ENCODE peak calls at places on chromosomes 16 and 17, in six cellular contexts. One of them, this sample, is unnamed.

GRCh38 chr16:11316331-11317015 is 28.8 kb upstream of the RMI2 start:
- DNase-seq in stimulated activated CD4-positive, alpha-beta T cell treated with anti-CD3 and anti-CD28 coated beads, Interleukin-1b, Interleukin-23, amount 100 ng/mL, for 1 hour: no peak
- DNase-seq in heart right ventricle: no peak
- DNase-seq in mucosa of descending colon: no peak
- DNase-seq in stomach: no peak
- DNase-seq in fibroblast of lung: no peak
- DNase-seq in this sample: no peak

GRCh38 chr17:48961516-48962233 is 6.7 kb downstream of the GIP start:
- DNase-seq in stimulated activated CD4-positive, alpha-beta T cell treated with anti-CD3 and anti-CD28 coated beads, Interleukin-1b, Interleukin-23, amount 100 ng/mL, for 1 hour: no peak
- DNase-seq in heart right ventricle: no peak
- DNase-seq in mucosa of descending colon: no peak
- DNase-seq in stomach: no peak
- DNase-seq in fibroblast of lung: peak
- DNase-seq in this sample: no peak

GRCh38 chr16:86619263-86619935 is 41.0 kb downstream of the FOXL1 start:
- DNase-seq in stimulated activated CD4-positive, alpha-beta T cell treated with anti-CD3 and anti-CD28 coated beads, Interleukin-1b, Interleukin-23, amount 100 ng/mL, for 1 hour: no peak
- DNase-seq in heart right ventricle: no peak
- DNase-seq in mucosa of descending colon: no peak
- DNase-seq in stomach: no peak
- DNase-seq in fibroblast of lung: no peak
- DNase-seq in this sample: no peak

GRCh38 chr17:3157218-3157617 is 29.9 kb upstream of the OR1G1 start:
- DNase-seq in stimulated activated CD4-positive, alpha-beta T cell treated with anti-CD3 and anti-CD28 coated beads, Interleukin-1b, Interleukin-23, amount 100 ng/mL, for 1 hour: no peak
- DNase-seq in heart right ventricle: no peak
- DNase-seq in mucosa of descending colon: no peak
- DNase-seq in stomach: no peak
- DNase-seq in fibroblast of lung: no peak
- DNase-seq in this sample: no peak

GRCh38 chr17:17682737-17683675 is 1.7 kb downstream of the RAI1 start:
- DNase-seq in stimulated activated CD4-positive, alpha-beta T cell treated with anti-CD3 and anti-CD28 coated beads, Interleukin-1b, Interleukin-23, amount 100 ng/mL, for 1 hour: peak
- DNase-seq in heart right ventricle: peak
- DNase-seq in mucosa of descending colon: peak
- DNase-seq in stomach: peak
- DNase-seq in fibroblast of lung: peak
- DNase-seq in this sample: peak

GRCh38 chr16:23293016-23293415 is 9.1 kb upstream of the SCNN1B start:
- DNase-seq in stimulated activated CD4-positive, alpha-beta T cell treated with anti-CD3 and anti-CD28 coated beads, Interleukin-1b, Interleukin-23, amount 100 ng/mL, for 1 hour: no peak
- DNase-seq in heart right ventricle: no peak
- DNase-seq in mucosa of descending colon: no peak
- DNase-seq in stomach: no peak
- DNase-seq in fibroblast of lung: no peak
- DNase-seq in this sample: no peak

GRCh38 chr17:13030459-13031305 is 12.9 kb upstream of the ELAC2 start:
- DNase-seq in stimulated activated CD4-positive, alpha-beta T cell treated with anti-CD3 and anti-CD28 coated beads, Interleukin-1b, Interleukin-23, amount 100 ng/mL, for 1 hour: peak
- DNase-seq in heart right ventricle: peak
- DNase-seq in mucosa of descending colon: no peak
- DNase-seq in stomach: no peak
- DNase-seq in fibroblast of lung: peak
- DNase-seq in this sample: no peak

GRCh38 chr16:57689772-57690558 is 4.6 kb upstream of the DRC7 start:
- DNase-seq in stimulated activated CD4-positive, alpha-beta T cell treated with anti-CD3 and anti-CD28 coated beads, Interleukin-1b, Interleukin-23, amount 100 ng/mL, for 1 hour: no peak
- DNase-seq in heart right ventricle: peak
- DNase-seq in mucosa of descending colon: no peak
- DNase-seq in stomach: no peak
- DNase-seq in fibroblast of lung: no peak
- DNase-seq in this sample: no peak

GRCh38 chr17:7340179-7340578 is 3.9 kb downstream of the ACAP1 start:
- DNase-seq in stimulated activated CD4-positive, alpha-beta T cell treated with anti-CD3 and anti-CD28 coated beads, Interleukin-1b, Interleukin-23, amount 100 ng/mL, for 1 hour: no peak
- DNase-seq in heart right ventricle: no peak
- DNase-seq in mucosa of descending colon: no peak
- DNase-seq in stomach: no peak
- DNase-seq in fibroblast of lung: peak
- DNase-seq in this sample: no peak

GRCh38 chr17:53719229-53719628 is 103.5 kb upstream of the KIF2B start:
- DNase-seq in stimulated activated CD4-positive, alpha-beta T cell treated with anti-CD3 and anti-CD28 coated beads, Interleukin-1b, Interleukin-23, amount 100 ng/mL, for 1 hour: no peak
- DNase-seq in heart right ventricle: no peak
- DNase-seq in mucosa of descending colon: no peak
- DNase-seq in stomach: no peak
- DNase-seq in fibroblast of lung: no peak
- DNase-seq in this sample: no peak

GRCh38 chr17:4136373-4136772 is 6.5 kb downstream of the ZZEF1 start:
- DNase-seq in stimulated activated CD4-positive, alpha-beta T cell treated with anti-CD3 and anti-CD28 coated beads, Interleukin-1b, Interleukin-23, amount 100 ng/mL, for 1 hour: no peak
- DNase-seq in heart right ventricle: peak
- DNase-seq in mucosa of descending colon: peak
- DNase-seq in stomach: peak
- DNase-seq in fibroblast of lung: no peak
- DNase-seq in this sample: peak

GRCh38 chr17:44247346-44248219 is 20.4 kb downstream of the SLC4A1 start:
- DNase-seq in stimulated activated CD4-positive, alpha-beta T cell treated with anti-CD3 and anti-CD28 coated beads, Interleukin-1b, Interleukin-23, amount 100 ng/mL, for 1 hour: no peak
- DNase-seq in heart right ventricle: peak
- DNase-seq in mucosa of descending colon: no peak
- DNase-seq in stomach: peak
- DNase-seq in fibroblast of lung: no peak
- DNase-seq in this sample: no peak

GRCh38 chr16:3490911-3491629 is 4.2 kb downstream of the C16orf90 start:
- DNase-seq in stimulated activated CD4-positive, alpha-beta T cell treated with anti-CD3 and anti-CD28 coated beads, Interleukin-1b, Interleukin-23, amount 100 ng/mL, for 1 hour: no peak
- DNase-seq in heart right ventricle: no peak
- DNase-seq in mucosa of descending colon: peak
- DNase-seq in stomach: peak
- DNase-seq in fibroblast of lung: no peak
- DNase-seq in this sample: no peak

GRCh38 chr17:80673152-80673920 is 128.7 kb downstream of the RPTOR start:
- DNase-seq in stimulated activated CD4-positive, alpha-beta T cell treated with anti-CD3 and anti-CD28 coated beads, Interleukin-1b, Interleukin-23, amount 100 ng/mL, for 1 hour: no peak
- DNase-seq in heart right ventricle: no peak
- DNase-seq in mucosa of descending colon: no peak
- DNase-seq in stomach: no peak
- DNase-seq in fibroblast of lung: peak
- DNase-seq in this sample: no peak

GRCh38 chr16:527015-527903 is at the start of gene CAPN15:
- DNase-seq in stimulated activated CD4-positive, alpha-beta T cell treated with anti-CD3 and anti-CD28 coated beads, Interleukin-1b, Interleukin-23, amount 100 ng/mL, for 1 hour: peak
- DNase-seq in heart right ventricle: peak
- DNase-seq in mucosa of descending colon: peak
- DNase-seq in stomach: peak
- DNase-seq in fibroblast of lung: peak
- DNase-seq in this sample: peak

GRCh38 chr17:32794533-32795246 is 82.2 kb downstream of the MYO1D start:
- DNase-seq in stimulated activated CD4-positive, alpha-beta T cell treated with anti-CD3 and anti-CD28 coated beads, Interleukin-1b, Interleukin-23, amount 100 ng/mL, for 1 hour: no peak
- DNase-seq in heart right ventricle: no peak
- DNase-seq in mucosa of descending colon: peak
- DNase-seq in stomach: no peak
- DNase-seq in fibroblast of lung: no peak
- DNase-seq in this sample: no peak

GRCh38 chr17:50676065-50676975 is 31.4 kb downstream of the ANKRD40 start:
- DNase-seq in stimulated activated CD4-positive, alpha-beta T cell treated with anti-CD3 and anti-CD28 coated beads, Interleukin-1b, Interleukin-23, amount 100 ng/mL, for 1 hour: no peak
- DNase-seq in heart right ventricle: no peak
- DNase-seq in mucosa of descending colon: peak
- DNase-seq in stomach: no peak
- DNase-seq in fibroblast of lung: no peak
- DNase-seq in this sample: peak

GRCh38 chr17:5329784-5330557 is 47.9 kb downstream of the RABEP1 start:
- DNase-seq in stimulated activated CD4-positive, alpha-beta T cell treated with anti-CD3 and anti-CD28 coated beads, Interleukin-1b, Interleukin-23, amount 100 ng/mL, for 1 hour: no peak
- DNase-seq in heart right ventricle: no peak
- DNase-seq in mucosa of descending colon: no peak
- DNase-seq in stomach: no peak
- DNase-seq in fibroblast of lung: no peak
- DNase-seq in this sample: no peak

GRCh38 chr16:86665319-86665675 is 86.9 kb downstream of the FOXL1 start:
- DNase-seq in stimulated activated CD4-positive, alpha-beta T cell treated with anti-CD3 and anti-CD28 coated beads, Interleukin-1b, Interleukin-23, amount 100 ng/mL, for 1 hour: no peak
- DNase-seq in heart right ventricle: no peak
- DNase-seq in mucosa of descending colon: no peak
- DNase-seq in stomach: no peak
- DNase-seq in fibroblast of lung: peak
- DNase-seq in this sample: no peak

GRCh38 chr17:27356091-27356705 is 62.3 kb downstream of the WSB1 start:
- DNase-seq in stimulated activated CD4-positive, alpha-beta T cell treated with anti-CD3 and anti-CD28 coated beads, Interleukin-1b, Interleukin-23, amount 100 ng/mL, for 1 hour: no peak
- DNase-seq in heart right ventricle: no peak
- DNase-seq in mucosa of descending colon: no peak
- DNase-seq in stomach: no peak
- DNase-seq in fibroblast of lung: no peak
- DNase-seq in this sample: no peak

GRCh38 chr16:17921357-17921978 is 415.1 kb downstream of the NPIPA8 start:
- DNase-seq in stimulated activated CD4-positive, alpha-beta T cell treated with anti-CD3 and anti-CD28 coated beads, Interleukin-1b, Interleukin-23, amount 100 ng/mL, for 1 hour: peak
- DNase-seq in heart right ventricle: no peak
- DNase-seq in mucosa of descending colon: no peak
- DNase-seq in stomach: no peak
- DNase-seq in fibroblast of lung: no peak
- DNase-seq in this sample: no peak

GRCh38 chr17:55273579-55274370 is 9.0 kb downstream of the HLF start:
- DNase-seq in stimulated activated CD4-positive, alpha-beta T cell treated with anti-CD3 and anti-CD28 coated beads, Interleukin-1b, Interleukin-23, amount 100 ng/mL, for 1 hour: no peak
- DNase-seq in heart right ventricle: peak
- DNase-seq in mucosa of descending colon: no peak
- DNase-seq in stomach: peak
- DNase-seq in fibroblast of lung: no peak
- DNase-seq in this sample: peak

GRCh38 chr16:57903656-57904055 is 67.3 kb downstream of the CNGB1 start:
- DNase-seq in stimulated activated CD4-positive, alpha-beta T cell treated with anti-CD3 and anti-CD28 coated beads, Interleukin-1b, Interleukin-23, amount 100 ng/mL, for 1 hour: no peak
- DNase-seq in heart right ventricle: no peak
- DNase-seq in mucosa of descending colon: no peak
- DNase-seq in stomach: no peak
- DNase-seq in fibroblast of lung: no peak
- DNase-seq in this sample: no peak

GRCh38 chr16:14562691-14563491 is 67.2 kb downstream of the PARN start:
- DNase-seq in stimulated activated CD4-positive, alpha-beta T cell treated with anti-CD3 and anti-CD28 coated beads, Interleukin-1b, Interleukin-23, amount 100 ng/mL, for 1 hour: no peak
- DNase-seq in heart right ventricle: peak
- DNase-seq in mucosa of descending colon: no peak
- DNase-seq in stomach: peak
- DNase-seq in fibroblast of lung: peak
- DNase-seq in this sample: no peak

GRCh38 chr16:89670496-89671431 is 13.1 kb downstream of the SPATA33 start:
- DNase-seq in stimulated activated CD4-positive, alpha-beta T cell treated with anti-CD3 and anti-CD28 coated beads, Interleukin-1b, Interleukin-23, amount 100 ng/mL, for 1 hour: no peak
- DNase-seq in heart right ventricle: no peak
- DNase-seq in mucosa of descending colon: no peak
- DNase-seq in stomach: no peak
- DNase-seq in fibroblast of lung: peak
- DNase-seq in this sample: no peak

GRCh38 chr17:79814966-79815835 is 18.3 kb upstream of the CBX8 start:
- DNase-seq in stimulated activated CD4-positive, alpha-beta T cell treated with anti-CD3 and anti-CD28 coated beads, Interleukin-1b, Interleukin-23, amount 100 ng/mL, for 1 hour: no peak
- DNase-seq in heart right ventricle: no peak
- DNase-seq in mucosa of descending colon: peak
- DNase-seq in stomach: peak
- DNase-seq in fibroblast of lung: no peak
- DNase-seq in this sample: peak